ENCODE peak calls at places on chromosome 1, in nine cellular contexts. E is lung; H is A673; F is mucosa of descending colon; R is ovary; I is right atrium auricular region; C is left ventricle myocardium inferior; Y is CD8-positive, alpha-beta T cell; L is PC-3. W is an unnamed sample.

GRCh38 chr1:20078166-20078565 is 8.2 kb downstream of the PLA2G5 start:
- DNase-seq in E (no peak), H (no peak), F (no peak), R (no peak), I (no peak), C (no peak), Y (no peak), L (no peak), W (no peak)

GRCh38 chr1:115949156-115949555 is 27.2 kb upstream of the SLC22A15 start:
- DNase-seq in E (no peak), H (no peak), F (no peak), R (no peak), I (no peak), C (no peak), Y (no peak), L (peak; percentile 69), W (no peak)

GRCh38 chr1:172394167-172394751 is 26.2 kb upstream of the C1orf105 start:
- DNase-seq in E (no peak), H (no peak), F (no peak), R (no peak), I (no peak), C (no peak), Y (peak; percentile 61), L (peak; percentile 69), W (no peak)

GRCh38 chr1:19096036-19096833 is 113.8 kb downstream of the UBR4 start:
- DNase-seq in E (peak; percentile 48), H (peak; percentile 55), F (no peak), R (no peak), I (no peak), C (no peak), Y (no peak), L (peak; percentile 74), W (peak; percentile 69)

GRCh38 chr1:37795340-37796110 is 1.9 kb downstream of the MANEAL start:
- DNase-seq in E (peak; percentile 53), H (peak; percentile 74), F (peak; percentile 68), R (peak; percentile 42), I (no peak), C (peak; percentile 53), Y (peak; percentile 20), L (no peak), W (peak; percentile 69)

GRCh38 chr1:154719586-154720327 is 111.8 kb upstream of the ADAR start:
- DNase-seq in E (no peak), H (no peak), F (no peak), R (no peak), I (no peak), C (no peak), Y (no peak), L (no peak), W (no peak)

GRCh38 chr1:211345719-211346118 is 19.1 kb downstream of the TRAF5 start:
- DNase-seq in E (no peak), H (peak; percentile 34), F (no peak), R (no peak), I (no peak), C (no peak), Y (no peak), L (no peak), W (no peak)

GRCh38 chr1:89068291-89068690 is 3.3 kb upstream of the GBP1 start:
- DNase-seq in E (no peak), H (no peak), F (no peak), R (no peak), I (no peak), C (no peak), Y (no peak), L (peak; percentile 73), W (no peak)

GRCh38 chr1:36256558-36257374 is 32.5 kb downstream of the THRAP3 start:
- DNase-seq in E (no peak), H (no peak), F (no peak), R (no peak), I (no peak), C (no peak), Y (no peak), L (no peak), W (no peak)

GRCh38 chr1:113252166-113252565 is 138.1 kb upstream of the MAGI3 start:
- DNase-seq in E (no peak), H (no peak), F (no peak), R (no peak), I (no peak), C (no peak), Y (no peak), L (no peak), W (no peak)

GRCh38 chr1:198612471-198613265 is 26.2 kb upstream of the PTPRC start:
- DNase-seq in E (no peak), H (no peak), F (no peak), R (no peak), I (no peak), C (no peak), Y (no peak), L (no peak), W (no peak)

GRCh38 chr1:5271264-5271663 is 616.9 kb downstream of the AJAP1 start:
- DNase-seq in E (no peak), H (no peak), F (no peak), R (no peak), I (no peak), C (no peak), Y (no peak), L (no peak), W (peak; percentile 58)

GRCh38 chr1:62484824-62485468 is 48.1 kb downstream of the USP1 start:
- DNase-seq in E (no peak), H (no peak), F (no peak), R (no peak), I (no peak), C (no peak), Y (no peak), L (no peak), W (no peak)

DNA sequence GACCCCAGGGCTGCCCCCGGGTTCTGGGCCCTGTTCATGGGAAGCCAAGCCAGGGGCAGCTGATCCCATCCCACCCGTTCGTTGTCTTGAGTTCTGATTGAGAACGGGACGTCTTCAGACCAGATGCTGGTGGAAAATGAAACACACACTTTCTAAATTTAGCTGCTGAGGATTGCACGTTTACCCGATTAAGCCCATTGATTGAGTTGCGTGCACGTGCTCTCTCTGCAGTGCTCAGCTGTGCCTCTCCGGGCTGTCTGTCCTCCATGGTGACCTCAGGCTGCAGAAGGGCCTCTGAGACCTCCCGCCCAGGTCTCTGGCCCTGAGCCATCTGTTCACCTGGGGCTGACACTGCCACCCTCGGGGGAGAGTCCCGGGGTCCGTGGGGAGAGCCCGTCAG is 27.0 kb upstream of the PEX10 start:
- DNase-seq in E (no peak), H (no peak), F (no peak), R (no peak), I (no peak), C (no peak), Y (no peak), L (no peak), W (no peak)
- TF ChIP-seq CTCF in E (no peak), H (no peak), F (no peak), R (no peak), I (no peak), C (no peak), Y (no peak), L (no peak), W (no peak)

GRCh38 chr1:2941907-2942306 is 79.4 kb upstream of the ACTRT2 start:
- DNase-seq in E (no peak), H (no peak), F (peak; percentile 31), R (no peak), I (no peak), C (no peak), Y (no peak), L (no peak), W (no peak)
- H3K9me3 ChIP-seq in E (peaks cover 31% of the 10 kb centered on the region), H (peaks cover 9% of the 10 kb centered on the region), F (peaks cover 3% of the 10 kb centered on the region), R (no peaks in the 10 kb centered on the region), I (no peaks in the 10 kb centered on the region), C (peaks cover 31% of the 10 kb centered on the region), Y (no peaks in the 10 kb centered on the region), L (no peaks in the 10 kb centered on the region), W (no peaks in the 10 kb centered on the region)

DNA sequence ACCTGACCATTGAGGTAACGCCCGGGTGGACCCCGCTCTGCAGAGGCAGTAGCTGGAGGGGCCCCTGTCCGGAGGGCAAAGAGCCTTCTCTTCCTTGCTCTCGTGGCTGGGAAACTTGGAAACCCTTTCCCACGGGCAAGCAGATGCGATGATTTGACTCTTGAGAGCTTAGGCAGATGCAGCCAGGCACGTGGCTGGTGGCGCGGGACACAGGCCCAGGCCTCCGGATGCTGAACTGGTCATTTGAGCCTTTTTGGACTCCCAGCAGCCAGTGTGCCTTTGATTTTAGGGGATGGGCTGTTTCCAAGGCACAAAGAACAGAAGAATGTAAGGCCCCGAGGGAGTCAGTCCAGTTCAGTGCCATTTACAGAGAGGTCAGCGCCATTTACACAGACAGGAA is 20.7 kb upstream of the CCDC27 start:
- DNase-seq in E (no peak), H (no peak), F (no peak), R (no peak), I (no peak), C (no peak), Y (no peak), L (no peak), W (no peak)
- H3K36me3 ChIP-seq in E (peaks cover 13% of the 10 kb centered on the region), H (no peaks in the 10 kb centered on the region), F (no peaks in the 10 kb centered on the region), R (no peaks in the 10 kb centered on the region), I (peaks cover under 1% of the 10 kb centered on the region), C (peaks cover 13% of the 10 kb centered on the region), Y (no peaks in the 10 kb centered on the region), L (peaks cover 7% of the 10 kb centered on the region), W (no peaks in the 10 kb centered on the region)

GRCh38 chr1:177954076-177954475 is 15.8 kb downstream of the SEC16B start:
- DNase-seq in E (no peak), H (no peak), F (no peak), R (no peak), I (no peak), C (no peak), Y (no peak), L (no peak), W (no peak)

GRCh38 chr1:177964336-177964735 is 5.5 kb downstream of the SEC16B start:
- DNase-seq in E (no peak), H (no peak), F (no peak), R (no peak), I (no peak), C (no peak), Y (no peak), L (no peak), W (no peak)

GRCh38 chr1:177958092-177958491 is 11.8 kb downstream of the SEC16B start:
- DNase-seq in E (no peak), H (no peak), F (no peak), R (no peak), I (no peak), C (no peak), Y (no peak), L (no peak), W (no peak)

GRCh38 chr1:177960939-177961622 is 8.8 kb downstream of the SEC16B start:
- DNase-seq in E (no peak), H (no peak), F (no peak), R (no peak), I (no peak), C (no peak), Y (no peak), L (no peak), W (no peak)

DNA sequence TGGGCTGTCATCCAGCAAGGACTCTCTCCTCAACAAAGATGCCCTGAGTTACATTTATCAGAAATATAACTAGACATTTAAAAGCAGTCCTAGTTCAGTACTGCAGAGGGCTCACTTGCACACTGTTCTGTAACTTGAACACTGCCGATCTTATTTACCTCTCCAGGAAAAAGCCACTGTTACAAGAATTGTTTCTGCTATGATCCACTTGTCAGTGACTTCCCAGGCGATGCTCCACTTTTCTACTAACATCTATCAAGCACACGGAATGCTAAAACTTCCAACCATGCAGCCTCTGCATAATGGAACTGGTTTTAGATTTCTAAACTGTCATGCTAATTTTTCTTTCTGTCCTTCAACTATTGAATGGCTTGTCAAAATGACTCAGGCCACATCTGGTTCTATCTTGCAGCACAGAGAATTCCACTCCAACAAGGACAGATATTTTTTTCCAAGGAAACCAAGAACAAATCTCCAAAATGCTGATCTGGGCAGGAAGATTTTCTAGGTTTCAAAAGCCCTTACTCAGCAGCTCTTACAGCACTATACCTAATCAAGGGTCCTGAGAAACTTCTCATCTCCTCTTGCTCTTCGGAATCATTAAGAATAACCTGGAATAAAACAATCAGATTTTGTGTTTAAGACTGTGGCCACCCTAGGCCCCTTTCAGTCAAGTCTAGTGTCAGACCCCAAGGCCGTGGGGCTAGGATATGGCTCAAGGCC is 9.9 kb downstream of the SEC16B start:
- DNase-seq in E (no peak), H (peak; percentile 51), F (no peak), R (no peak), I (no peak), C (no peak), Y (no peak), L (peak; percentile 55), W (no peak)
- TF ChIP-seq CTCF in E (no peak), H (peak; percentile 58), F (no peak), R (no peak), I (peak; percentile 58), C (peak; percentile 58), Y (no peak), L (peak; percentile 64), W (no peak)

W was measured in body of pancreas.